ENCODE peak calls at places on chromosomes 11 and 22, in eight cellular contexts. One of them, this sample, is unnamed.

GRCh38 chr22:41442240-41442792 is 4.3 kb downstream of the TOB2 start:
- DNase-seq in fibroblast of the conjunctiva: no peak
- DNase-seq in stimulated activated naive B cell treated with anti-CD40 and anti-IgM and Interleukin-4, amounts not matched to agents 10 μg/mL and 1 μg/mL and 100 μg/mL, for 72 hours: no peak
- DNase-seq in left cardiac atrium: no peak
- DNase-seq in RCC 7860: no peak
- DNase-seq in NCI-H345: no peak
- DNase-seq in SIG-M5: no peak
- DNase-seq in HCT116: no peak
- DNase-seq in this sample: no peak

GRCh38 chr22:44726439-44726838 is 24.4 kb downstream of the PRR5 start:
- DNase-seq in RCC 7860: no peak
- DNase-seq in NCI-H345: no peak
- DNase-seq in fibroblast of the conjunctiva: no peak
- DNase-seq in HCT116: no peak
- DNase-seq in SIG-M5: no peak
- DNase-seq in stimulated activated naive B cell treated with anti-CD40 and anti-IgM and Interleukin-4, amounts not matched to agents 10 μg/mL and 1 μg/mL and 100 μg/mL, for 72 hours: no peak
- DNase-seq in left cardiac atrium: no peak
- DNase-seq in this sample: no peak

GRCh38 chr22:44991218-44991617 is 18.6 kb downstream of the PHF21B start:
- DNase-seq in NCI-H345: no peak
- DNase-seq in SIG-M5: no peak
- DNase-seq in left cardiac atrium: no peak
- DNase-seq in HCT116: no peak
- DNase-seq in stimulated activated naive B cell treated with anti-CD40 and anti-IgM and Interleukin-4, amounts not matched to agents 10 μg/mL and 1 μg/mL and 100 μg/mL, for 72 hours: no peak
- DNase-seq in fibroblast of the conjunctiva: no peak
- DNase-seq in RCC 7860: no peak
- DNase-seq in this sample: no peak

GRCh38 chr11:111528557-111528956 is 12.0 kb upstream of the LAYN start:
- DNase-seq in NCI-H345: no peak
- DNase-seq in RCC 7860: no peak
- DNase-seq in left cardiac atrium: no peak
- DNase-seq in fibroblast of the conjunctiva: no peak
- DNase-seq in stimulated activated naive B cell treated with anti-CD40 and anti-IgM and Interleukin-4, amounts not matched to agents 10 μg/mL and 1 μg/mL and 100 μg/mL, for 72 hours: no peak
- DNase-seq in SIG-M5: no peak
- DNase-seq in HCT116: no peak
- DNase-seq in this sample: no peak

GRCh38 chr11:134071766-134072403 is 3.0 kb downstream of the JAM3 start:
- DNase-seq in fibroblast of the conjunctiva: no peak
- DNase-seq in RCC 7860: no peak
- DNase-seq in SIG-M5: no peak
- DNase-seq in stimulated activated naive B cell treated with anti-CD40 and anti-IgM and Interleukin-4, amounts not matched to agents 10 μg/mL and 1 μg/mL and 100 μg/mL, for 72 hours: no peak
- DNase-seq in HCT116: no peak
- DNase-seq in left cardiac atrium: no peak
- DNase-seq in NCI-H345: peak; percentile 17
- DNase-seq in this sample: no peak

GRCh38 chr11:34252015-34252414 is 105.8 kb downstream of the ABTB2 start:
- DNase-seq in left cardiac atrium: no peak
- DNase-seq in RCC 7860: no peak
- DNase-seq in fibroblast of the conjunctiva: no peak
- DNase-seq in stimulated activated naive B cell treated with anti-CD40 and anti-IgM and Interleukin-4, amounts not matched to agents 10 μg/mL and 1 μg/mL and 100 μg/mL, for 72 hours: no peak
- DNase-seq in HCT116: no peak
- DNase-seq in NCI-H345: no peak
- DNase-seq in SIG-M5: no peak
- DNase-seq in this sample: no peak

GRCh38 chr22:43377486-43377995 is 34.3 kb upstream of the MPPED1 start:
- DNase-seq in stimulated activated naive B cell treated with anti-CD40 and anti-IgM and Interleukin-4, amounts not matched to agents 10 μg/mL and 1 μg/mL and 100 μg/mL, for 72 hours: no peak
- DNase-seq in HCT116: no peak
- DNase-seq in left cardiac atrium: no peak
- DNase-seq in NCI-H345: no peak
- DNase-seq in fibroblast of the conjunctiva: no peak
- DNase-seq in RCC 7860: no peak
- DNase-seq in SIG-M5: no peak
- DNase-seq in this sample: no peak

GRCh38 chr11:119545978-119546915 is 123.3 kb upstream of the THY1 start:
- DNase-seq in SIG-M5: no peak
- DNase-seq in HCT116: no peak
- DNase-seq in RCC 7860: no peak
- DNase-seq in NCI-H345: no peak
- DNase-seq in fibroblast of the conjunctiva: no peak
- DNase-seq in left cardiac atrium: no peak
- DNase-seq in stimulated activated naive B cell treated with anti-CD40 and anti-IgM and Interleukin-4, amounts not matched to agents 10 μg/mL and 1 μg/mL and 100 μg/mL, for 72 hours: no peak
- DNase-seq in this sample: no peak

GRCh38 chr22:20963201-20964052 is 3.6 kb upstream of the AIFM3 start:
- DNase-seq in NCI-H345: no peak
- DNase-seq in fibroblast of the conjunctiva: no peak
- DNase-seq in SIG-M5: no peak
- DNase-seq in left cardiac atrium: no peak
- DNase-seq in stimulated activated naive B cell treated with anti-CD40 and anti-IgM and Interleukin-4, amounts not matched to agents 10 μg/mL and 1 μg/mL and 100 μg/mL, for 72 hours: no peak
- DNase-seq in HCT116: no peak
- DNase-seq in RCC 7860: no peak
- DNase-seq in this sample: no peak

GRCh38 chr22:40235418-40235817 is 57.7 kb downstream of the TNRC6B start:
- DNase-seq in stimulated activated naive B cell treated with anti-CD40 and anti-IgM and Interleukin-4, amounts not matched to agents 10 μg/mL and 1 μg/mL and 100 μg/mL, for 72 hours: no peak
- DNase-seq in NCI-H345: no peak
- DNase-seq in RCC 7860: no peak
- DNase-seq in left cardiac atrium: no peak
- DNase-seq in fibroblast of the conjunctiva: no peak
- DNase-seq in SIG-M5: no peak
- DNase-seq in HCT116: no peak
- DNase-seq in this sample: no peak

GRCh38 chr11:11265320-11265719 is 87.7 kb downstream of the CSNK2A3 start:
- DNase-seq in stimulated activated naive B cell treated with anti-CD40 and anti-IgM and Interleukin-4, amounts not matched to agents 10 μg/mL and 1 μg/mL and 100 μg/mL, for 72 hours: no peak
- DNase-seq in RCC 7860: peak; percentile 7
- DNase-seq in HCT116: no peak
- DNase-seq in SIG-M5: no peak
- DNase-seq in left cardiac atrium: no peak
- DNase-seq in fibroblast of the conjunctiva: no peak
- DNase-seq in NCI-H345: no peak
- DNase-seq in this sample: no peak

GRCh38 chr11:71170619-71171018 is 81.8 kb downstream of the SHANK2 start:
- DNase-seq in fibroblast of the conjunctiva: no peak
- DNase-seq in SIG-M5: no peak
- DNase-seq in stimulated activated naive B cell treated with anti-CD40 and anti-IgM and Interleukin-4, amounts not matched to agents 10 μg/mL and 1 μg/mL and 100 μg/mL, for 72 hours: no peak
- DNase-seq in RCC 7860: no peak
- DNase-seq in HCT116: no peak
- DNase-seq in left cardiac atrium: no peak
- DNase-seq in NCI-H345: no peak
- DNase-seq in this sample: no peak

GRCh38 chr11:92844197-92844596 is 125.3 kb upstream of the MTNR1B start:
- DNase-seq in stimulated activated naive B cell treated with anti-CD40 and anti-IgM and Interleukin-4, amounts not matched to agents 10 μg/mL and 1 μg/mL and 100 μg/mL, for 72 hours: no peak
- DNase-seq in RCC 7860: no peak
- DNase-seq in NCI-H345: no peak
- DNase-seq in left cardiac atrium: no peak
- DNase-seq in fibroblast of the conjunctiva: no peak
- DNase-seq in SIG-M5: no peak
- DNase-seq in HCT116: no peak
- DNase-seq in this sample: no peak

GRCh38 chr22:30806391-30806861 is 111.8 kb downstream of the OSBP2 start:
- DNase-seq in HCT116: peak; percentile 66
- DNase-seq in left cardiac atrium: no peak
- DNase-seq in NCI-H345: peak; percentile 4
- DNase-seq in RCC 7860: peak; percentile 18
- DNase-seq in fibroblast of the conjunctiva: no peak
- DNase-seq in stimulated activated naive B cell treated with anti-CD40 and anti-IgM and Interleukin-4, amounts not matched to agents 10 μg/mL and 1 μg/mL and 100 μg/mL, for 72 hours: no peak
- DNase-seq in SIG-M5: no peak
- DNase-seq in this sample: no peak

GRCh38 chr11:74084796-74085541 is 76.1 kb upstream of the UCP3 start:
- DNase-seq in left cardiac atrium: no peak
- DNase-seq in stimulated activated naive B cell treated with anti-CD40 and anti-IgM and Interleukin-4, amounts not matched to agents 10 μg/mL and 1 μg/mL and 100 μg/mL, for 72 hours: no peak
- DNase-seq in SIG-M5: no peak
- DNase-seq in NCI-H345: no peak
- DNase-seq in RCC 7860: peak; percentile 48
- DNase-seq in fibroblast of the conjunctiva: no peak
- DNase-seq in HCT116: no peak
- DNase-seq in this sample: no peak

GRCh38 chr22:44719586-44720368 is 17.8 kb downstream of the PRR5 start:
- DNase-seq in RCC 7860: no peak
- DNase-seq in stimulated activated naive B cell treated with anti-CD40 and anti-IgM and Interleukin-4, amounts not matched to agents 10 μg/mL and 1 μg/mL and 100 μg/mL, for 72 hours: no peak
- DNase-seq in fibroblast of the conjunctiva: no peak
- DNase-seq in NCI-H345: no peak
- DNase-seq in HCT116: no peak
- DNase-seq in SIG-M5: no peak
- DNase-seq in left cardiac atrium: peak; percentile 58
- DNase-seq in this sample: no peak

GRCh38 chr11:134063991-134064747 is 4.7 kb upstream of the JAM3 start:
- DNase-seq in RCC 7860: no peak
- DNase-seq in stimulated activated naive B cell treated with anti-CD40 and anti-IgM and Interleukin-4, amounts not matched to agents 10 μg/mL and 1 μg/mL and 100 μg/mL, for 72 hours: no peak
- DNase-seq in SIG-M5: no peak
- DNase-seq in fibroblast of the conjunctiva: no peak
- DNase-seq in left cardiac atrium: no peak
- DNase-seq in HCT116: no peak
- DNase-seq in NCI-H345: no peak
- DNase-seq in this sample: no peak

GRCh38 chr11:73288873-73289707 is 17.0 kb downstream of the P2RY6 start:
- DNase-seq in NCI-H345: peak; percentile 66
- DNase-seq in stimulated activated naive B cell treated with anti-CD40 and anti-IgM and Interleukin-4, amounts not matched to agents 10 μg/mL and 1 μg/mL and 100 μg/mL, for 72 hours: peak; percentile 93
- DNase-seq in SIG-M5: no peak
- DNase-seq in RCC 7860: peak; percentile 96
- DNase-seq in left cardiac atrium: peak; percentile 81
- DNase-seq in fibroblast of the conjunctiva: peak; percentile 49
- DNase-seq in HCT116: peak; percentile 53
- DNase-seq in this sample: peak; percentile 65

This sample was measured in tibial nerve.